ENCODE peak calls at places on chromosomes 11 and 22, in four cellular contexts. One of them, this sample, is unnamed.

GRCh38 chr22:50678651-50679521 is 6.3 kb downstream of the SHANK3 start:
- DNase-seq in AG09309: no peak
- DNase-seq in AG04450: no peak
- DNase-seq in effector memory CD4-positive, alpha-beta T cell: no peak
- DNase-seq in this sample: no peak

GRCh38 chr11:67120881-67121710 is 2.0 kb downstream of the KDM2A start:
- DNase-seq in AG04450: no peak
- DNase-seq in effector memory CD4-positive, alpha-beta T cell: no peak
- DNase-seq in AG09309: no peak
- DNase-seq in this sample: peak; percentile 44

GRCh38 chr22:45318558-45319318 is 9.0 kb downstream of the FAM118A start:
- DNase-seq in AG04450: no peak
- DNase-seq in effector memory CD4-positive, alpha-beta T cell: peak; percentile 60
- DNase-seq in AG09309: peak; percentile 4
- DNase-seq in this sample: no peak

GRCh38 chr11:88259431-88259830 is 78.1 kb downstream of the CTSC start:
- DNase-seq in effector memory CD4-positive, alpha-beta T cell: no peak
- DNase-seq in AG04450: no peak
- DNase-seq in AG09309: no peak
- DNase-seq in this sample: no peak

GRCh38 chr11:96424693-96425092 is 34.9 kb downstream of the JRKL start:
- DNase-seq in AG04450: peak; percentile 3
- DNase-seq in effector memory CD4-positive, alpha-beta T cell: no peak
- DNase-seq in AG09309: peak; percentile 48
- DNase-seq in this sample: peak; percentile 21

GRCh38 chr11:32279672-32280071 is 155.7 kb downstream of the WT1 start:
- DNase-seq in AG04450: no peak
- DNase-seq in AG09309: no peak
- DNase-seq in effector memory CD4-positive, alpha-beta T cell: no peak
- DNase-seq in this sample: no peak

GRCh38 chr11:17352925-17353227 is 1.3 kb downstream of the NCR3LG1 start:
- DNase-seq in AG04450: no peak
- DNase-seq in effector memory CD4-positive, alpha-beta T cell: no peak
- DNase-seq in AG09309: no peak
- DNase-seq in this sample: peak; percentile 49

GRCh38 chr22:20922141-20922751 is 5.0 kb downstream of the CRKL start:
- DNase-seq in AG04450: no peak
- DNase-seq in AG09309: no peak
- DNase-seq in effector memory CD4-positive, alpha-beta T cell: no peak
- DNase-seq in this sample: no peak

GRCh38 chr22:22110548-22111266 is 128.1 kb upstream of the TOP3B start:
- DNase-seq in effector memory CD4-positive, alpha-beta T cell: no peak
- DNase-seq in AG09309: peak; percentile 20
- DNase-seq in AG04450: peak; percentile 26
- DNase-seq in this sample: peak; percentile 93

GRCh38 chr11:92130432-92130831 is 94.2 kb upstream of the FAT3 start:
- DNase-seq in AG04450: no peak
- DNase-seq in effector memory CD4-positive, alpha-beta T cell: no peak
- DNase-seq in AG09309: peak; percentile 16
- DNase-seq in this sample: peak; percentile 74

GRCh38 chr11:82927264-82927880 is 25.8 kb downstream of the DDIAS start:
- DNase-seq in AG09309: peak; percentile 18
- DNase-seq in effector memory CD4-positive, alpha-beta T cell: no peak
- DNase-seq in AG04450: peak; percentile 24
- DNase-seq in this sample: peak; percentile 69

GRCh38 chr22:49964136-49964492 is 3.5 kb downstream of the PIM3 start:
- DNase-seq in effector memory CD4-positive, alpha-beta T cell: no peak
- DNase-seq in AG09309: no peak
- DNase-seq in AG04450: no peak
- DNase-seq in this sample: no peak

GRCh38 chr11:35981581-35981980 is 37.7 kb downstream of the LDLRAD3 start:
- DNase-seq in AG04450: no peak
- DNase-seq in AG09309: no peak
- DNase-seq in effector memory CD4-positive, alpha-beta T cell: no peak
- DNase-seq in this sample: no peak

GRCh38 chr11:116644201-116644947 is 128.4 kb downstream of the BUD13 start:
- DNase-seq in effector memory CD4-positive, alpha-beta T cell: no peak
- DNase-seq in AG04450: no peak
- DNase-seq in AG09309: no peak
- DNase-seq in this sample: no peak

GRCh38 chr11:62656801-62657429 is 3.8 kb upstream of the INTS5 start:
- DNase-seq in AG04450: no peak
- DNase-seq in effector memory CD4-positive, alpha-beta T cell: no peak
- DNase-seq in AG09309: no peak
- DNase-seq in this sample: no peak

GRCh38 chr11:105918039-105918438 is 104.0 kb downstream of the MSANTD4 start:
- DNase-seq in AG09309: no peak
- DNase-seq in effector memory CD4-positive, alpha-beta T cell: no peak
- DNase-seq in AG04450: no peak
- DNase-seq in this sample: no peak

GRCh38 chr11:112320668-112321067 is 60.0 kb upstream of the PLET1 start:
- DNase-seq in effector memory CD4-positive, alpha-beta T cell: no peak
- DNase-seq in AG09309: no peak
- DNase-seq in AG04450: peak; percentile 66
- DNase-seq in this sample: peak; percentile 92

GRCh38 chr11:9249252-9249651 is 15.9 kb downstream of the DENND5A start:
- DNase-seq in AG09309: no peak
- DNase-seq in effector memory CD4-positive, alpha-beta T cell: no peak
- DNase-seq in AG04450: no peak
- DNase-seq in this sample: no peak

GRCh38 chr11:117809236-117810055 is 12.4 kb upstream of the DSCAML1 start:
- DNase-seq in effector memory CD4-positive, alpha-beta T cell: no peak
- DNase-seq in AG09309: no peak
- DNase-seq in AG04450: no peak
- DNase-seq in this sample: peak; percentile 61

GRCh38 chr22:43835736-43836135 is 23.6 kb upstream of the EFCAB6 start:
- DNase-seq in AG04450: no peak
- DNase-seq in effector memory CD4-positive, alpha-beta T cell: no peak
- DNase-seq in AG09309: no peak
- DNase-seq in this sample: no peak

GRCh38 chr22:44363214-44363979 is 50.6 kb upstream of the SHISAL1 start:
- DNase-seq in effector memory CD4-positive, alpha-beta T cell: no peak
- DNase-seq in AG09309: peak; percentile 92
- DNase-seq in AG04450: peak; percentile 94
- DNase-seq in this sample: peak; percentile 91

GRCh38 chr22:46073683-46074504 is 76.4 kb upstream of the PPARA start:
- DNase-seq in AG09309: no peak
- DNase-seq in AG04450: no peak
- DNase-seq in effector memory CD4-positive, alpha-beta T cell: no peak
- DNase-seq in this sample: no peak

GRCh38 chr22:21951931-21952465 is 650 bp downstream of the PPM1F start:
- DNase-seq in effector memory CD4-positive, alpha-beta T cell: no peak
- DNase-seq in AG04450: peak; percentile 6
- DNase-seq in AG09309: no peak
- DNase-seq in this sample: peak; percentile 72

GRCh38 chr11:3614742-3615171 is 27.0 kb downstream of the ART5 start:
- DNase-seq in AG09309: no peak
- DNase-seq in effector memory CD4-positive, alpha-beta T cell: no peak
- DNase-seq in AG04450: no peak
- DNase-seq in this sample: peak; percentile 46

GRCh38 chr11:85766801-85767200 is 44.1 kb downstream of the SYTL2 start:
- DNase-seq in AG09309: no peak
- DNase-seq in effector memory CD4-positive, alpha-beta T cell: no peak
- DNase-seq in AG04450: no peak
- DNase-seq in this sample: no peak

GRCh38 chr22:44534335-44534734 is 36.3 kb upstream of the RTL6 start:
- DNase-seq in AG09309: no peak
- DNase-seq in AG04450: no peak
- DNase-seq in effector memory CD4-positive, alpha-beta T cell: no peak
- DNase-seq in this sample: no peak

GRCh38 chr22:49536571-49537131 is 291.0 kb downstream of the BRD1 start:
- DNase-seq in AG04450: no peak
- DNase-seq in effector memory CD4-positive, alpha-beta T cell: no peak
- DNase-seq in AG09309: no peak
- DNase-seq in this sample: no peak

GRCh38 chr11:14317659-14318325 is 41.2 kb downstream of the RRAS2 start:
- DNase-seq in AG09309: no peak
- DNase-seq in effector memory CD4-positive, alpha-beta T cell: no peak
- DNase-seq in AG04450: no peak
- DNase-seq in this sample: peak; percentile 46

GRCh38 chr11:27619936-27620335 is 80.3 kb downstream of the BDNF start:
- DNase-seq in effector memory CD4-positive, alpha-beta T cell: no peak
- DNase-seq in AG09309: no peak
- DNase-seq in AG04450: no peak
- DNase-seq in this sample: no peak

GRCh38 chr11:16347928-16348685 is 8.2 kb downstream of the SOX6 start:
- DNase-seq in effector memory CD4-positive, alpha-beta T cell: no peak
- DNase-seq in AG04450: no peak
- DNase-seq in AG09309: no peak
- DNase-seq in this sample: peak; percentile 55

GRCh38 chr11:70483077-70483861 is 84.9 kb downstream of the CTTN start:
- DNase-seq in AG09309: no peak
- DNase-seq in AG04450: peak; percentile 7
- DNase-seq in effector memory CD4-positive, alpha-beta T cell: no peak
- DNase-seq in this sample: peak; percentile 9

GRCh38 chr22:28105396-28105795 is 186.3 kb upstream of the PITPNB start:
- DNase-seq in effector memory CD4-positive, alpha-beta T cell: no peak
- DNase-seq in AG04450: no peak
- DNase-seq in AG09309: no peak
- DNase-seq in this sample: no peak

GRCh38 chr11:61797263-61797944 is 4.7 kb downstream of the FEN1 start:
- DNase-seq in AG09309: peak; percentile 46
- DNase-seq in effector memory CD4-positive, alpha-beta T cell: peak; percentile 44
- DNase-seq in AG04450: peak; percentile 82
- DNase-seq in this sample: peak; percentile 86

GRCh38 chr22:19648419-19648929 is 65.8 kb upstream of the SEPTIN5 start:
- DNase-seq in AG04450: no peak
- DNase-seq in effector memory CD4-positive, alpha-beta T cell: no peak
- DNase-seq in AG09309: no peak
- DNase-seq in this sample: no peak

GRCh38 chr11:46611526-46612304 is 5.3 kb downstream of the HARBI1 start:
- DNase-seq in AG04450: no peak
- DNase-seq in AG09309: no peak
- DNase-seq in effector memory CD4-positive, alpha-beta T cell: no peak
- DNase-seq in this sample: no peak

GRCh38 chr11:86955674-86956522 is 703 bp upstream of the FZD4 start:
- DNase-seq in AG04450: no peak
- DNase-seq in effector memory CD4-positive, alpha-beta T cell: no peak
- DNase-seq in AG09309: no peak
- DNase-seq in this sample: peak; percentile 71

GRCh38 chr11:86952933-86953637 is 2.1 kb downstream of the FZD4 start:
- DNase-seq in effector memory CD4-positive, alpha-beta T cell: no peak
- DNase-seq in AG04450: no peak
- DNase-seq in AG09309: no peak
- DNase-seq in this sample: no peak

GRCh38 chr11:86954288-86955110 is 696 bp downstream of the FZD4 start:
- DNase-seq in AG04450: no peak
- DNase-seq in AG09309: no peak
- DNase-seq in effector memory CD4-positive, alpha-beta T cell: no peak
- DNase-seq in this sample: peak; percentile 5

GRCh38 chr11:86952221-86952875 is 2.8 kb downstream of the FZD4 start:
- DNase-seq in effector memory CD4-positive, alpha-beta T cell: no peak
- DNase-seq in AG09309: no peak
- DNase-seq in AG04450: no peak
- DNase-seq in this sample: no peak

DNA sequence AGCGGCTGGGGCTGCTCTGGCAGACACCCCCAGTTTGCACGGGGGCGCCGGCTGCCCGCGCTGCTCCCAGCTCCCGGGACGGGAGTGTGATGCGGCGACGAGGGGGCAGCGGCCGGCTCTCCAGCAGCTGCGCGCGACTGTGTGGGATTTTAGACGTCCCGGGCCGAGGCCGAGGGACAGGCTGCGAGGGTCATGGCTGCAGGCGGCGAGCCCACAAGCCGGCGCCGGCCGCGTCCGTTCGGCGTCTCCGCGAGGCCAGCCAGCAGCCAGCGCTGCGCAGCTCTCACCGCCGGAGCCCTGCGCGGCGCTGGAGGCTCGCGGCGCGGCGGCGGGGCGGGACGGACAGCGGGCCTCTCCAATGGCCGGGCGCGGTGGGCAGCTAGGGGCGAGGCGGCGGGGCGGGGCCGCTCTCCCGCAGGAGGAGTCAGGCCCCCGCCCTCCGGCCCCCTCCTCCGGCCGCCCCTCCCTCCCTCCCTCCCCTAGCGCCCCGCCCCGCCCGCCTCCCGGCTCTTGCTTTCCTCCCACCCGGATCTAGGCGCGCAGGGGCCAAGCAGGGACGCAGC is at the start of gene FZD4:
- DNase-seq in AG04450: peak; percentile 50
- DNase-seq in AG09309: peak; percentile 33
- DNase-seq in effector memory CD4-positive, alpha-beta T cell: no peak
- DNase-seq in this sample: peak; percentile 90
- H3K4me3 ChIP-seq in AG04450: peak within 1 kb of the TSS; percentile 86
- H3K4me3 ChIP-seq in AG09309: peak within 1 kb of the TSS; percentile 81
- H3K4me3 ChIP-seq in effector memory CD4-positive, alpha-beta T cell: peak within 1 kb of the TSS; percentile 69
- H3K4me3 ChIP-seq in this sample: peak within 1 kb of the TSS; percentile 76

GRCh38 chr11:69297225-69297925 is 3.4 kb downstream of the MYEOV start:
- DNase-seq in AG09309: peak; percentile 97
- DNase-seq in effector memory CD4-positive, alpha-beta T cell: peak; percentile 78
- DNase-seq in AG04450: peak; percentile 96
- DNase-seq in this sample: peak; percentile 96
- H3K4me3 ChIP-seq in AG09309: no peak overlapping the region
- H3K4me3 ChIP-seq in effector memory CD4-positive, alpha-beta T cell: peak overlapping the region; percentile 24
- H3K4me3 ChIP-seq in AG04450: peak overlapping the region; percentile 22
- H3K4me3 ChIP-seq in this sample: no peak overlapping the region

GRCh38 chr11:130000552-130001176 is 2.0 kb downstream of the PRDM10 start:
- DNase-seq in AG09309: no peak
- DNase-seq in effector memory CD4-positive, alpha-beta T cell: no peak
- DNase-seq in AG04450: no peak
- DNase-seq in this sample: no peak
- H3K4me3 ChIP-seq in AG09309: no peak overlapping the region
- H3K4me3 ChIP-seq in effector memory CD4-positive, alpha-beta T cell: no peak overlapping the region
- H3K4me3 ChIP-seq in AG04450: peak overlapping the region; percentile 75
- H3K4me3 ChIP-seq in this sample: peak overlapping the region; percentile 58

GRCh38 chr11:110713469-110713776 is 1.2 kb upstream of the ARHGAP20 start:
- DNase-seq in effector memory CD4-positive, alpha-beta T cell: no peak
- DNase-seq in AG04450: no peak
- DNase-seq in AG09309: no peak
- DNase-seq in this sample: no peak
- H3K4me3 ChIP-seq in effector memory CD4-positive, alpha-beta T cell: no peak overlapping the region
- H3K4me3 ChIP-seq in AG04450: peak overlapping the region; percentile 73
- H3K4me3 ChIP-seq in AG09309: no peak overlapping the region
- H3K4me3 ChIP-seq in this sample: no peak overlapping the region

GRCh38 chr11:128471138-128471661 is 116.2 kb downstream of the ETS1 start:
- DNase-seq in AG04450: no peak
- DNase-seq in AG09309: no peak
- DNase-seq in effector memory CD4-positive, alpha-beta T cell: no peak
- DNase-seq in this sample: no peak
- H3K4me3 ChIP-seq in AG04450: no peak overlapping the region
- H3K4me3 ChIP-seq in AG09309: no peak overlapping the region
- H3K4me3 ChIP-seq in effector memory CD4-positive, alpha-beta T cell: peak overlapping the region; percentile 31
- H3K4me3 ChIP-seq in this sample: no peak overlapping the region

GRCh38 chr11:107929611-107930200 is 1.5 kb downstream of the RAB39A start:
- DNase-seq in AG04450: no peak
- DNase-seq in AG09309: no peak
- DNase-seq in effector memory CD4-positive, alpha-beta T cell: no peak
- DNase-seq in this sample: no peak
- H3K4me3 ChIP-seq in AG04450: no peak overlapping the region
- H3K4me3 ChIP-seq in AG09309: no peak overlapping the region
- H3K4me3 ChIP-seq in effector memory CD4-positive, alpha-beta T cell: no peak overlapping the region
- H3K4me3 ChIP-seq in this sample: no peak overlapping the region

GRCh38 chr22:29129644-29130201 is 56.9 kb downstream of the KREMEN1 start:
- DNase-seq in AG04450: no peak
- DNase-seq in effector memory CD4-positive, alpha-beta T cell: no peak
- DNase-seq in AG09309: no peak
- DNase-seq in this sample: no peak
- H3K4me3 ChIP-seq in AG04450: no peak overlapping the region
- H3K4me3 ChIP-seq in effector memory CD4-positive, alpha-beta T cell: no peak overlapping the region
- H3K4me3 ChIP-seq in AG09309: no peak overlapping the region
- H3K4me3 ChIP-seq in this sample: no peak overlapping the region

GRCh38 chr11:119372260-119373058 is 9.0 kb downstream of the USP2 start:
- DNase-seq in AG04450: no peak
- DNase-seq in effector memory CD4-positive, alpha-beta T cell: no peak
- DNase-seq in AG09309: no peak
- DNase-seq in this sample: no peak
- H3K4me3 ChIP-seq in AG04450: no peak overlapping the region
- H3K4me3 ChIP-seq in effector memory CD4-positive, alpha-beta T cell: no peak overlapping the region
- H3K4me3 ChIP-seq in AG09309: no peak overlapping the region
- H3K4me3 ChIP-seq in this sample: no peak overlapping the region